ENCODE peak calls at places on chromosomes 6 and 20, in five cellular contexts. Q, E, H, U and G are unnamed samples.
A peak's percentile ranks its signal among the peaks of the same experiment; 100 is the strongest.

GRCh38 chr6:4936681-4937041 is 67.2 kb downstream of the RPP40 start:
- DNase-seq in E (no peak), Q (no peak), U (peak; percentile 67), H (peak; percentile 63), G (no peak)

GRCh38 chr20:58942549-58942948 is 38.5 kb upstream of the NELFCD start:
- DNase-seq in H (no peak), Q (no peak), E (no peak), U (peak; percentile 8), G (no peak)

GRCh38 chr6:6736753-6737654 is 148.5 kb downstream of the LY86 start:
- DNase-seq in E (peak; percentile 88), H (no peak), U (peak; percentile 61), Q (no peak), G (no peak)

GRCh38 chr20:9220874-9221547 is 152.1 kb downstream of the PLCB4 start:
- DNase-seq in H (peak; percentile 88), Q (no peak), E (no peak), U (no peak), G (no peak)

GRCh38 chr6:30334077-30334476 is 7.3 kb downstream of the TRIM39 start:
- DNase-seq in H (peak; percentile 32), Q (no peak), E (no peak), U (no peak), G (no peak)

GRCh38 chr20:50308513-50309279 is 118.1 kb downstream of the CEBPB start:
- DNase-seq in E (peak; percentile 83), U (peak; percentile 75), H (peak; percentile 100), Q (no peak), G (no peak)

GRCh38 chr20:51446656-51447055 is 95.9 kb downstream of the NFATC2 start:
- DNase-seq in H (peak; percentile 97), Q (no peak), U (peak; percentile 71), E (no peak), G (no peak)

GRCh38 chr6:126300735-126301134 is 39.2 kb upstream of the CENPW start:
- DNase-seq in E (no peak), Q (no peak), U (no peak), H (no peak), G (no peak)

GRCh38 chr20:10793741-10794140 is 119.9 kb upstream of the JAG1 start:
- DNase-seq in E (peak; percentile 48), H (no peak), Q (no peak), U (no peak), G (peak; percentile 58)

GRCh38 chr20:44714701-44715494 is at the start of gene CCN5:
- DNase-seq in Q (no peak), H (peak; percentile 66), E (no peak), U (no peak), G (no peak)

GRCh38 chr20:38221041-38221589 is 39.4 kb downstream of the KIAA1755 start:
- DNase-seq in U (peak; percentile 87), Q (peak; percentile 80), E (peak; percentile 89), H (peak; percentile 74), G (peak; percentile 41)

GRCh38 chr6:148340586-148341297 is 1.9 kb upstream of the SASH1 start:
- DNase-seq in E (no peak), U (peak; percentile 50), H (peak; percentile 21), Q (no peak), G (no peak)

GRCh38 chr6:87074051-87074711 is 20.7 kb downstream of the CGA start:
- DNase-seq in Q (no peak), H (no peak), E (no peak), U (no peak), G (no peak)

GRCh38 chr6:138017156-138017757 is 90.0 kb downstream of the PERP start:
- DNase-seq in H (peak; percentile 15), U (no peak), E (no peak), Q (no peak), G (no peak)

GRCh38 chr6:161536141-161536735 is 262.4 kb upstream of the AGPAT4 start:
- DNase-seq in U (no peak), E (no peak), Q (peak; percentile 9), H (no peak), G (no peak)

GRCh38 chr6:148235446-148235845 is 107.2 kb upstream of the SASH1 start:
- DNase-seq in Q (no peak), H (no peak), U (peak; percentile 37), E (no peak), G (no peak)

GRCh38 chr6:10404107-10404798 is 10.6 kb downstream of the TFAP2A start:
- DNase-seq in E (peak; percentile 98), H (peak; percentile 92), Q (peak; percentile 95), U (peak; percentile 98), G (peak; percentile 93)

GRCh38 chr6:16305246-16305725 is 66.9 kb downstream of the GMPR start:
- DNase-seq in U (no peak), Q (no peak), E (no peak), H (peak; percentile 20), G (no peak)

GRCh38 chr6:15268130-15268908 is 22.4 kb downstream of the JARID2 start:
- DNase-seq in U (no peak), Q (no peak), E (peak; percentile 82), H (no peak), G (no peak)

GRCh38 chr20:12207875-12208274 is 290.2 kb downstream of the BTBD3 start:
- DNase-seq in E (peak; percentile 63), U (peak; percentile 65), H (peak; percentile 41), Q (peak; percentile 32), G (peak; percentile 77)

GRCh38 chr6:137894779-137895385 is 27.8 kb downstream of the TNFAIP3 start:
- DNase-seq in H (peak; percentile 56), E (no peak), U (peak; percentile 74), Q (no peak), G (no peak)

GRCh38 chr6:169172435-169172834 is 81.2 kb downstream of the THBS2 start:
- DNase-seq in H (peak; percentile 3), U (peak; percentile 92), E (no peak), Q (no peak), G (no peak)

GRCh38 chr20:50354690-50355592 is 155.2 kb upstream of the PTPN1 start:
- DNase-seq in E (no peak), Q (no peak), U (peak; percentile 75), H (no peak), G (no peak)

GRCh38 chr6:14601490-14601889 is 483.9 kb downstream of the CD83 start:
- DNase-seq in H (no peak), U (no peak), E (no peak), Q (no peak), G (peak; percentile 33)

GRCh38 chr20:4546342-4546741 is 175.4 kb upstream of the PRND start:
- DNase-seq in E (peak; percentile 64), H (no peak), U (no peak), Q (no peak), G (peak; percentile 51)

GRCh38 chr6:33112148-33112547 is 36.4 kb downstream of the HLA-DPB1 start:
- DNase-seq in E (no peak), Q (no peak), U (peak; percentile 33), H (peak; percentile 70), G (no peak)

GRCh38 chr6:113182370-113183141 is 674.6 kb upstream of the MARCKS start:
- DNase-seq in H (peak; percentile 70), E (no peak), U (peak; percentile 54), Q (no peak), G (no peak)

GRCh38 chr6:112180095-112180820 is 74.1 kb downstream of the LAMA4 start:
- DNase-seq in H (peak; percentile 85), Q (peak; percentile 51), E (no peak), U (peak; percentile 92), G (no peak)

GRCh38 chr6:113858067-113858604 is 991 bp downstream of the MARCKS start:
- DNase-seq in E (peak; percentile 52), Q (peak; percentile 51), H (peak; percentile 60), U (peak; percentile 41), G (no peak)

GRCh38 chr6:78619016-78619415 is 248.3 kb upstream of the IRAK1BP1 start:
- DNase-seq in U (peak; percentile 2), Q (no peak), E (no peak), H (no peak), G (no peak)
- H2BK12ac ChIP-seq in U (no peak overlapping the region), Q (no peak overlapping the region), E (no peak overlapping the region), H (no peak overlapping the region), G (no peak overlapping the region)

GRCh38 chr6:165045631-165046030 is 263.8 kb downstream of the C6orf118 start:
- DNase-seq in Q (no peak), E (no peak), H (no peak), U (no peak), G (no peak)

GRCh38 chr6:165047952-165048351 is 261.5 kb downstream of the C6orf118 start:
- DNase-seq in U (no peak), H (no peak), E (no peak), Q (no peak), G (no peak)

GRCh38 chr6:165052561-165053500 is 256.6 kb downstream of the C6orf118 start:
- DNase-seq in E (no peak), Q (no peak), H (no peak), U (peak; percentile 50), G (no peak)

GRCh38 chr6:165055231-165055630 is 254.2 kb downstream of the C6orf118 start:
- DNase-seq in H (no peak), E (peak; percentile 29), Q (no peak), U (peak; percentile 17), G (no peak)

GRCh38 chr6:165049362-165049761 is 260.0 kb downstream of the C6orf118 start:
- DNase-seq in U (peak; percentile 76), H (peak; percentile 42), E (peak; percentile 82), Q (peak; percentile 5), G (peak; percentile 90)
- H2BK12ac ChIP-seq in U (no peak overlapping the region), H (no peak overlapping the region), E (no peak overlapping the region), Q (no peak overlapping the region), G (no peak overlapping the region)

GRCh38 chr6:135271626-135272025 is 90.5 kb downstream of the MYB start:
- DNase-seq in H (no peak), U (no peak), Q (no peak), E (no peak), G (peak; percentile 47)

GRCh38 chr6:135268263-135268662 is 87.2 kb downstream of the MYB start:
- DNase-seq in H (no peak), Q (no peak), U (no peak), E (no peak), G (no peak)

GRCh38 chr6:135270676-135271536 is 89.8 kb downstream of the MYB start:
- DNase-seq in U (no peak), E (peak; percentile 91), H (no peak), Q (no peak), G (peak; percentile 90)

GRCh38 chr6:135268740-135269139 is 87.6 kb downstream of the MYB start:
- DNase-seq in H (no peak), Q (no peak), U (no peak), E (no peak), G (no peak)

GRCh38 chr6:135269399-135270005 is 88.4 kb downstream of the MYB start:
- DNase-seq in U (no peak), Q (no peak), H (no peak), E (no peak), G (no peak)
- H2BK12ac ChIP-seq in U (no peak overlapping the region), Q (no peak overlapping the region), H (peak overlapping the region; percentile 85), E (no peak overlapping the region), G (peak overlapping the region; percentile 45)

DNA sequence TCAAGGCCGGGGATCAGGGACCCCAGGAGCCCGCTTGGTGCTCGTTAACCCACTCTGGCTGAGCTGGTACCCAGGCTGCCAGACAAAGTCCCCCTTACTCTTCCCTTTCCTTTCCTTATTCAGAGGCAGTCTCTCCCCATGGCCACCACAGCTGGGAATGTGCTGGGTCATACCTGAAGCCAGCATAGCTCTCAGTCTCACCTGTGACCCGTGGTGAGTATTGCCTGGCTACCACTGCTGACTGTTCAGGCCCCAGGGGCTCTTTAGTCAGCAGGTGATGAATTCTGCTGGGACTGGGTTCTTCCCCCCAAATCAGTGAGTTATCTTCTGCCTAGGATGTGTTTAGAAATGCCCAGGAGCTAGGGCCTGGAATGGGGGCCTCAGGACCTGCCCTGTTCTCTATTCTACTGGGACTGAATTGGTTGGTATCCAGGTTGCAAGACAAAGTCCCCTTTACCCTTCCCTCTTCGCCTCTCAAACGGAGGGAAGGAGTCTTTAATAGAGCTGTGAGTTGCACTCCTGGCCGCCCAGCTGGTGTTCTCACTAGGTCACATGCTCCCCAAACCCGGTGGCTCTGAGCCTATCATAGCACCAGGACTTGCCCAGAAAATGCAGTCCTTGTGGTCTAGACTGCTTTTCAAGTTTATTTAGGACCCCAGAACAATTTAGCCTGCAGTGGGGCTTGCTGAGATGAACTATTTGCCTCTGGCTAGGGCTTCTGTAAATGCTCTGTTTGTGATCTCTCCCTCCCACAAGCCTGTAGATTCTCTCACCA is 64.6 kb downstream of the MYO6 start:
- DNase-seq in Q (no peak), E (no peak), H (no peak), U (peak; percentile 87), G (no peak)
- H2BK12ac ChIP-seq in Q (no peak overlapping the region), E (no peak overlapping the region), H (no peak overlapping the region), U (peak overlapping the region; percentile 48), G (no peak overlapping the region)